ENCODE peak calls at places on chromosomes 1 and 21, in five cellular contexts. F, U, K, E and Q are unnamed samples.

GRCh38 chr21:34846601-34847112 is 177.9 kb downstream of the CLIC6 start:
- DNase-seq in F (no peak), U (no peak), K (no peak), E (peak), Q (no peak)

GRCh38 chr21:42364304-42364865 is 1.9 kb downstream of the TFF1 start:
- DNase-seq in F (no peak), U (no peak), K (no peak), E (no peak), Q (no peak)

GRCh38 chr1:204921855-204922516 is 51.3 kb downstream of the NFASC start:
- DNase-seq in F (no peak), U (no peak), K (no peak), E (no peak), Q (no peak)

GRCh38 chr21:45277101-45278045 is 10.3 kb downstream of the POFUT2 start:
- DNase-seq in F (no peak), U (no peak), K (no peak), E (no peak), Q (no peak)

GRCh38 chr1:115189814-115190541 is 100.7 kb upstream of the TSPAN2 start:
- DNase-seq in F (no peak), U (no peak), K (no peak), E (no peak), Q (no peak)

GRCh38 chr21:31872452-31873274 is at the start of gene HUNK:
- DNase-seq in F (no peak), U (no peak), K (no peak), E (peak), Q (no peak)

GRCh38 chr1:6785721-6786505 is 659 bp downstream of the CAMTA1 start:
- DNase-seq in F (peak), U (no peak), K (peak), E (peak), Q (peak)

GRCh38 chr1:53255031-53255430 is 16.7 kb upstream of the MAGOH start:
- DNase-seq in F (no peak), U (no peak), K (no peak), E (no peak), Q (no peak)

GRCh38 chr1:54971317-54971791 is 9.1 kb upstream of the TMEM61 start:
- DNase-seq in F (no peak), U (no peak), K (no peak), E (no peak), Q (no peak)

GRCh38 chr1:108829498-108829916 is 27.4 kb downstream of the AKNAD1 start:
- DNase-seq in F (no peak), U (no peak), K (no peak), E (no peak), Q (no peak)

GRCh38 chr1:168945870-168946269 is 160.6 kb upstream of the ATP1B1 start:
- DNase-seq in F (no peak), U (no peak), K (no peak), E (no peak), Q (no peak)

GRCh38 chr1:235101558-235102258 is 26.9 kb downstream of the TOMM20 start:
- DNase-seq in F (no peak), U (no peak), K (no peak), E (no peak), Q (no peak)

GRCh38 chr1:226881515-226882185 is 11.2 kb downstream of the PSEN2 start:
- DNase-seq in F (no peak), U (no peak), K (no peak), E (no peak), Q (no peak)

GRCh38 chr1:79323240-79324025 is 316.9 kb upstream of the ADGRL4 start:
- DNase-seq in F (no peak), U (peak), K (no peak), E (no peak), Q (no peak)

GRCh38 chr1:115807723-115808122 is 33.2 kb downstream of the NHLH2 start:
- DNase-seq in F (peak), U (peak), K (no peak), E (peak), Q (peak)

GRCh38 chr1:6825828-6826227 is 40.6 kb downstream of the CAMTA1 start:
- DNase-seq in F (no peak), U (no peak), K (no peak), E (no peak), Q (no peak)

GRCh38 chr1:33443705-33444180 is 12.8 kb upstream of the PHC2 start:
- DNase-seq in F (no peak), U (no peak), K (no peak), E (no peak), Q (no peak)

GRCh38 chr1:228058981-228059535 is 23.4 kb upstream of the ARF1 start:
- DNase-seq in F (peak), U (no peak), K (peak), E (no peak), Q (peak)

GRCh38 chr1:67955591-67955990 is 94.8 kb downstream of the DIRAS3 start:
- DNase-seq in F (no peak), U (no peak), K (no peak), E (no peak), Q (no peak)

GRCh38 chr21:42515708-42516502 is 2.3 kb downstream of the SLC37A1 start:
- DNase-seq in F (no peak), U (no peak), K (no peak), E (no peak), Q (no peak)

GRCh38 chr1:211912064-211912463 is 81.5 kb upstream of the LPGAT1 start:
- DNase-seq in F (no peak), U (no peak), K (no peak), E (no peak), Q (no peak)

GRCh38 chr1:3171761-3172160 is 102.8 kb downstream of the PRDM16 start:
- DNase-seq in F (no peak), U (no peak), K (no peak), E (no peak), Q (no peak)

GRCh38 chr1:228898582-228898992 is 163.3 kb downstream of the RHOU start:
- DNase-seq in F (no peak), U (no peak), K (no peak), E (no peak), Q (no peak)

GRCh38 chr1:239361403-239361802 is 25.0 kb upstream of the CHRM3 start:
- DNase-seq in F (no peak), U (no peak), K (no peak), E (no peak), Q (no peak)

GRCh38 chr1:8736927-8737326 is 80.5 kb downstream of the RERE start:
- DNase-seq in F (no peak), U (no peak), K (no peak), E (no peak), Q (no peak)

GRCh38 chr1:245512980-245513578 is 358.3 kb downstream of the KIF26B start:
- DNase-seq in F (no peak), U (no peak), K (no peak), E (peak), Q (no peak)

GRCh38 chr1:167555971-167556714 is 2.6 kb upstream of the CREG1 start:
- DNase-seq in F (peak), U (peak), K (peak), E (peak), Q (peak)

GRCh38 chr1:44511769-44512168 is 106.7 kb downstream of the RNF220 start:
- DNase-seq in F (peak), U (no peak), K (no peak), E (no peak), Q (no peak)

GRCh38 chr1:156499703-156500577 is 635 bp downstream of the MEF2D start:
- DNase-seq in F (peak), U (no peak), K (peak), E (peak), Q (peak)

GRCh38 chr1:172903581-172904220 is 147.0 kb downstream of the TNFSF18 start:
- DNase-seq in F (no peak), U (no peak), K (no peak), E (no peak), Q (no peak)

GRCh38 chr1:22861764-22862440 is 110.8 kb downstream of the LACTBL1 start:
- DNase-seq in F (no peak), U (no peak), K (no peak), E (peak), Q (no peak)

GRCh38 chr1:15830284-15830657 is 17.2 kb upstream of the SPEN start:
- DNase-seq in F (no peak), U (no peak), K (no peak), E (no peak), Q (no peak)

GRCh38 chr1:223803211-223803610 is 42.5 kb downstream of the TP53BP2 start:
- DNase-seq in F (no peak), U (no peak), K (no peak), E (no peak), Q (no peak)

GRCh38 chr1:65429806-65430205 is 9.3 kb downstream of the LEPR start:
- DNase-seq in F (no peak), U (peak), K (no peak), E (no peak), Q (no peak)

GRCh38 chr21:45704311-45705108 is 61.0 kb downstream of the PCBP3 start:
- DNase-seq in F (no peak), U (no peak), K (no peak), E (no peak), Q (no peak)

GRCh38 chr1:156959414-156959813 is 39.0 kb downstream of the LRRC71 start:
- DNase-seq in F (no peak), U (no peak), K (no peak), E (peak), Q (no peak)

GRCh38 chr1:229410692-229411433 is 23.0 kb downstream of the ACTA1 start:
- DNase-seq in F (no peak), U (no peak), K (no peak), E (peak), Q (no peak)

GRCh38 chr1:22814176-22815042 is 103.8 kb downstream of the EPHB2 start:
- DNase-seq in F (no peak), U (no peak), K (no peak), E (no peak), Q (no peak)

GRCh38 chr1:204032642-204033235 is 40.2 kb upstream of the SOX13 start:
- DNase-seq in F (no peak), U (no peak), K (no peak), E (no peak), Q (no peak)